ENCODE peak calls at places on chromosomes 16 and 17, in eight cellular contexts. M, L, O, W, X, D, K and B are unnamed samples.

GRCh38 chr16:2779151-2779920 is 2.3 kb upstream of the ELOB start:
- DNase-seq in M (no peak), L (no peak), O (no peak), W (no peak), X (no peak), D (no peak), K (no peak), B (no peak)

GRCh38 chr17:64202683-64203430 is 60.2 kb downstream of the TEX2 start:
- DNase-seq in M (no peak), L (peak), O (peak), W (no peak), X (peak), D (no peak), K (peak), B (no peak)

GRCh38 chr16:82701302-82702022 is 74.7 kb downstream of the CDH13 start:
- DNase-seq in M (no peak), L (no peak), O (peak), W (no peak), X (no peak), D (no peak), K (no peak), B (no peak)

GRCh38 chr17:54882371-54882770 is 18.3 kb upstream of the TOM1L1 start:
- DNase-seq in M (no peak), L (no peak), O (no peak), W (no peak), X (no peak), D (no peak), K (no peak), B (no peak)

GRCh38 chr16:8099586-8099985 is 490.7 kb downstream of the TMEM114 start:
- DNase-seq in M (no peak), L (no peak), O (no peak), W (no peak), X (no peak), D (no peak), K (no peak), B (no peak)

GRCh38 chr16:1105888-1106620 is 10.0 kb upstream of the C1QTNF8 start:
- DNase-seq in M (no peak), L (peak), O (peak), W (peak), X (peak), D (peak), K (peak), B (peak)

GRCh38 chr16:68740628-68741346 is 3.7 kb downstream of the CDH1 start:
- DNase-seq in M (no peak), L (no peak), O (no peak), W (no peak), X (no peak), D (no peak), K (no peak), B (no peak)

GRCh38 chr17:82835122-82835521 is 4.7 kb downstream of the ZNF750 start:
- DNase-seq in M (no peak), L (no peak), O (no peak), W (no peak), X (no peak), D (no peak), K (no peak), B (no peak)

GRCh38 chr17:38351412-38352222 is at the start of gene SOCS7:
- DNase-seq in M (peak), L (peak), O (peak), W (peak), X (peak), D (peak), K (peak), B (peak)

GRCh38 chr17:21174719-21175118 is 39.2 kb downstream of the TMEM11 start:
- DNase-seq in M (no peak), L (peak), O (peak), W (no peak), X (no peak), D (peak), K (no peak), B (no peak)

GRCh38 chr17:69809331-69809730 is 265.7 kb upstream of the KCNJ16 start:
- DNase-seq in M (no peak), L (no peak), O (peak), W (no peak), X (no peak), D (no peak), K (no peak), B (no peak)

GRCh38 chr16:75593825-75594820 is 27.9 kb downstream of the GABARAPL2 start:
- DNase-seq in M (no peak), L (peak), O (peak), W (peak), X (no peak), D (no peak), K (no peak), B (peak)

GRCh38 chr17:64278614-64279013 is 15.6 kb upstream of the TEX2 start:
- DNase-seq in M (no peak), L (peak), O (peak), W (no peak), X (no peak), D (no peak), K (no peak), B (no peak)

GRCh38 chr16:6021544-6021943 is 923.9 kb upstream of the EEF2KMT start:
- DNase-seq in M (no peak), L (no peak), O (no peak), W (no peak), X (no peak), D (no peak), K (no peak), B (no peak)

GRCh38 chr16:88842806-88843205 is 13.9 kb downstream of the GALNS start:
- DNase-seq in M (no peak), L (no peak), O (no peak), W (no peak), X (no peak), D (no peak), K (no peak), B (no peak)

GRCh38 chr16:306911-307370 is 24.0 kb downstream of the PDIA2 start:
- DNase-seq in M (no peak), L (no peak), O (no peak), W (no peak), X (no peak), D (no peak), K (peak), B (no peak)

GRCh38 chr16:81624718-81625543 is 154.2 kb upstream of the PLCG2 start:
- DNase-seq in M (no peak), L (no peak), O (peak), W (no peak), X (no peak), D (no peak), K (no peak), B (peak)

GRCh38 chr17:39152134-39152884 is 872 bp upstream of the PLXDC1 start:
- DNase-seq in M (no peak), L (no peak), O (no peak), W (no peak), X (no peak), D (no peak), K (no peak), B (no peak)

GRCh38 chr16:2036200-2036966 is 9.7 kb downstream of the NHERF2 start:
- DNase-seq in M (no peak), L (no peak), O (no peak), W (no peak), X (no peak), D (no peak), K (no peak), B (no peak)

GRCh38 chr17:49873466-49873865 is 25.6 kb upstream of the TAC4 start:
- DNase-seq in M (no peak), L (no peak), O (no peak), W (no peak), X (no peak), D (no peak), K (no peak), B (no peak)

GRCh38 chr17:49600949-49601348 is 25.3 kb downstream of the NXPH3 start:
- DNase-seq in M (no peak), L (no peak), O (no peak), W (no peak), X (no peak), D (no peak), K (no peak), B (no peak)

GRCh38 chr17:66540131-66540781 is 237.8 kb downstream of the PRKCA start:
- DNase-seq in M (no peak), L (peak), O (peak), W (no peak), X (no peak), D (no peak), K (peak), B (peak)

GRCh38 chr17:44543905-44544523 is 13.3 kb upstream of the FZD2 start:
- DNase-seq in M (no peak), L (no peak), O (no peak), W (no peak), X (no peak), D (no peak), K (no peak), B (no peak)